ENCODE peak calls at places on chromosome 13, in four cellular contexts. R is astrocyte, I is SK-N-SH, L is fibroblast of lung. M is an unnamed sample.

GRCh38 chr13:112896736-112897602 is 72.0 kb upstream of the MCF2L start:
- DNase-seq in R (no peak), I (no peak), L (no peak), M (no peak)

GRCh38 chr13:77698211-77699058 is 948 bp downstream of the SLAIN1 start:
- DNase-seq in R (no peak), I (peak), L (peak), M (no peak)

GRCh38 chr13:103101500-103101899 is 35.3 kb upstream of the SLC10A2 start:
- DNase-seq in R (no peak), I (peak), L (no peak), M (no peak)

GRCh38 chr13:35549481-35549880 is 73.0 kb upstream of the MAB21L1 start:
- DNase-seq in R (peak), I (no peak), L (peak), M (peak)

GRCh38 chr13:110538632-110539031 is 22.9 kb downstream of the RAB20 start:
- DNase-seq in R (no peak), I (no peak), L (no peak), M (no peak)

GRCh38 chr13:50229935-50230334 is 214.7 kb downstream of the KCNRG start:
- DNase-seq in R (peak), I (no peak), L (no peak), M (no peak)

GRCh38 chr13:34300559-34300958 is 482.6 kb downstream of the RFC3 start:
- DNase-seq in R (peak), I (no peak), L (peak), M (peak)

GRCh38 chr13:36418022-36418805 is 14.1 kb upstream of the CCNA1 start:
- DNase-seq in R (peak), I (no peak), L (peak), M (peak)

GRCh38 chr13:101065314-101065713 is 351.0 kb downstream of the NALCN start:
- DNase-seq in R (peak), I (no peak), L (peak), M (no peak)

GRCh38 chr13:83286737-83287136 is 595.5 kb downstream of the SLITRK1 start:
- DNase-seq in R (no peak), I (no peak), L (no peak), M (peak)

GRCh38 chr13:27728271-27728670 is 64.0 kb upstream of the GSX1 start:
- DNase-seq in R (no peak), I (no peak), L (no peak), M (no peak)

GRCh38 chr13:41501281-41501680 is 43.9 kb downstream of the RGCC start:
- DNase-seq in R (no peak), I (no peak), L (no peak), M (no peak)

GRCh38 chr13:72536668-72537399 is 190.6 kb downstream of the MZT1 start:
- DNase-seq in R (peak), I (no peak), L (peak), M (no peak)

GRCh38 chr13:33537691-33538090 is 252.1 kb upstream of the STARD13 start:
- DNase-seq in R (no peak), I (no peak), L (no peak), M (no peak)

GRCh38 chr13:45432737-45433380 is 14.7 kb upstream of the SLC25A30 start:
- DNase-seq in R (no peak), I (no peak), L (no peak), M (no peak)

GRCh38 chr13:74324338-74324737 is 190.1 kb upstream of the KLF12 start:
- DNase-seq in R (no peak), I (no peak), L (no peak), M (no peak)

GRCh38 chr13:27425151-27425917 is 915 bp downstream of the GTF3A start:
- DNase-seq in R (peak), I (no peak), L (peak), M (peak)

GRCh38 chr13:27035892-27036235 is 135.7 kb downstream of the USP12 start:
- DNase-seq in R (peak), I (no peak), L (peak), M (peak)

GRCh38 chr13:113639661-113640262 is 18.2 kb downstream of the ATP4B start:
- DNase-seq in R (no peak), I (peak), L (no peak), M (no peak)

GRCh38 chr13:34521166-34521565 is 420.9 kb upstream of the NBEA start:
- DNase-seq in R (no peak), I (no peak), L (no peak), M (no peak)

GRCh38 chr13:113601166-113602070 is 16.9 kb downstream of the TFDP1 start:
- DNase-seq in R (no peak), I (no peak), L (no peak), M (no peak)

GRCh38 chr13:33276581-33276980 is 9.0 kb downstream of the STARD13 start:
- DNase-seq in R (peak), I (no peak), L (peak), M (no peak)

GRCh38 chr13:45873491-45874360 is 22.2 kb upstream of the SIAH3 start:
- DNase-seq in R (peak), I (no peak), L (peak), M (peak)

GRCh38 chr13:39273953-39274352 is 235.7 kb downstream of the NHLRC3 start:
- DNase-seq in R (no peak), I (no peak), L (peak), M (no peak)

GRCh38 chr13:34776984-34777913 is 164.8 kb upstream of the NBEA start:
- DNase-seq in R (no peak), I (no peak), L (no peak), M (no peak)

GRCh38 chr13:77896977-77897376 is 21.7 kb downstream of the EDNRB start:
- DNase-seq in R (no peak), I (no peak), L (no peak), M (no peak)

GRCh38 chr13:27635256-27635655 is 13.6 kb downstream of the POLR1D start:
- DNase-seq in R (no peak), I (no peak), L (no peak), M (no peak)

GRCh38 chr13:27923794-27924528 is 4.2 kb downstream of the PDX1 start:
- DNase-seq in R (no peak), I (no peak), L (no peak), M (no peak)

GRCh38 chr13:37869756-37870488 is at the start of gene TRPC4:
- DNase-seq in R (peak), I (peak), L (peak), M (peak)

GRCh38 chr13:98174321-98174720 is 2.7 kb downstream of the RNF113B start:
- DNase-seq in R (peak), I (no peak), L (peak), M (no peak)

GRCh38 chr13:97967948-97968347 is 14.5 kb downstream of the IPO5 start:
- DNase-seq in R (peak), I (no peak), L (peak), M (no peak)

GRCh38 chr13:67803118-67803517 is 573.0 kb upstream of the PCDH9 start:
- DNase-seq in R (no peak), I (no peak), L (no peak), M (no peak)

GRCh38 chr13:114314074-114314912 is at the start of gene CHAMP1:
- DNase-seq in R (peak), I (peak), L (peak), M (peak)

GRCh38 chr13:49533011-49533410 is 37.3 kb downstream of the PHF11 start:
- DNase-seq in R (no peak), I (no peak), L (no peak), M (no peak)

GRCh38 chr13:28322256-28322895 is 172.6 kb downstream of the FLT1 start:
- DNase-seq in R (peak), I (peak), L (peak), M (no peak)

GRCh38 chr13:68697551-68697950 is 1410.1 kb upstream of the ATXN8OS start:
- DNase-seq in R (peak), I (peak), L (peak), M (no peak)

GRCh38 chr13:79749985-79750551 is 269.1 kb downstream of the NDFIP2 start:
- DNase-seq in R (peak), I (no peak), L (peak), M (peak)

GRCh38 chr13:106348032-106348431 is 187.4 kb downstream of the EFNB2 start:
- DNase-seq in R (peak), I (no peak), L (peak), M (peak)

GRCh38 chr13:41610426-41610825 is 153.1 kb downstream of the RGCC start:
- DNase-seq in R (peak), I (no peak), L (peak), M (peak)

GRCh38 chr13:66704110-66704509 is 526.0 kb downstream of the PCDH9 start:
- DNase-seq in R (no peak), I (no peak), L (no peak), M (no peak)

DNA sequence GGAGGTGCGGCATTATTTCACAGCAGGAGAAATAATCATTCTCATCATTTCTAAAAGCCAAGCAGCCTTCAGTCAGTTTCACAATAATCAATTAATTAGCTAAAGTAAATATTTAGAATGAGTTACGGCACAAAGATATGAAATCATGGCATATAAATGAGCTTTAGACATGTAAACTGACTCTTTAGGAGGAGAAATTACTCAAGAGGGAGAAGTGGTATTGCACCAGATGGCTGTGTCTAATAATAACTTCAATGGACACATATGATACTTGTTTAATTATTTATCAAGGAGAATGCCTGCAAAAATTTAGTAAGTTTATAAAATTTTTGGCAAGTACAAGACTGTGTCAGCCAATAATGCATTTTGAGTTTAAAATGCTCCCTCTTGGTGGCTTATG is 366.7 kb downstream of the DNAJC15 start:
- DNase-seq in R (no peak), I (no peak), L (no peak), M (no peak)
- H3K9ac ChIP-seq in R (no peak), I (no peak), L (no peak), M (no peak)

GRCh38 chr13:94408300-94409036 is 71.0 kb downstream of the DCT start:
- DNase-seq in R (no peak), I (no peak), L (no peak), M (no peak)
- H2AFZ ChIP-seq in R (no peak), I (no peak), L (no peak), M (no peak)

GRCh38 chr13:70353096-70353495 is 244.8 kb upstream of the KLHL1 start:
- DNase-seq in R (no peak), I (no peak), L (no peak), M (no peak)
- TF ChIP-seq CTCF in R (no peak), I (no peak), L (no peak), M (no peak)

DNA sequence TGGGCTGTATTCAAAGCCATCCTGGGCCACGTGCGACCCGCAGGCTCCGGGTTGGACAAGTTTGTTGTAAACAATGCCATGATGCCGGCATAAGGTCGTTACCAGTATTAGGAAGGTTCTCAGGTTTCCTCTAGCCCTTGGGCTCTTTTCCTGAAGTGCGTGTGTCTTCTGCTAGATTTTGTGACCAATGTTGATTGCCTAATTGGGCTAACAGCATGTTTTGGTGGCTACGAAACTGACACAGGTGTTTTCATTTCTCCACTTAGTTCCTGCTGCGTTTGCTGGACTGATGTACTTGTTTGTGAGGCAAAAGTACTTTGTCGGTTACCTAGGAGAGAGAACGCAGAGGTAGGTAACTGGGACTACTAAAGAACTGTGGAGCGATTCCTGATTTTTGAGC is 20.3 kb downstream of the ALOX5AP start:
- DNase-seq in R (no peak), I (no peak), L (no peak), M (no peak)
- H3K9ac ChIP-seq in R (no peak), I (no peak), L (no peak), M (no peak)

GRCh38 chr13:62512194-62513141 is 1096.8 kb upstream of the PCDH20 start:
- DNase-seq in R (no peak), I (peak), L (peak), M (no peak)
- H2AFZ ChIP-seq in R (peak), I (no peak), L (no peak), M (peak)

GRCh38 chr13:51257187-51257586 is 35.0 kb downstream of the FAM124A start:
- DNase-seq in R (no peak), I (no peak), L (no peak), M (no peak)
- TF ChIP-seq CTCF in R (no peak), I (no peak), L (no peak), M (no peak)

GRCh38 chr13:60258349-60258748 is 94.6 kb upstream of the DIAPH3 start:
- DNase-seq in R (no peak), I (no peak), L (no peak), M (no peak)
- H3K9ac ChIP-seq in R (no peak), I (no peak), L (no peak), M (no peak)